ENCODE peak calls at places on chromosome 7, in nine cellular contexts. L is mucosa of descending colon, J is adrenal gland, O is stomach, C is SJSA1, F is colonic mucosa, E is small intestine, S is fibroblast of villous mesenchyme, I is skeletal muscle cell. X is an unnamed sample.

GRCh38 chr7:101120315-101120714 is 6.6 kb upstream of the SERPINE1 start:
- DNase-seq in L (no peak), J (no peak), O (no peak), C (no peak), F (no peak), E (no peak), S (no peak), I (no peak), X (no peak)

GRCh38 chr7:127629268-127629854 is 11.4 kb upstream of the PAX4 start:
- DNase-seq in L (peak), J (no peak), O (peak), C (no peak), F (peak), E (peak), S (no peak), I (no peak), X (no peak)

GRCh38 chr7:130365511-130366441 is 14.5 kb upstream of the CPA1 start:
- DNase-seq in L (no peak), J (peak), O (peak), C (peak), F (no peak), E (peak), S (peak), I (peak), X (peak)

GRCh38 chr7:99729501-99730261 is 5.3 kb downstream of the CYP3A7 start:
- DNase-seq in L (no peak), J (no peak), O (no peak), C (no peak), F (no peak), E (peak), S (peak), I (peak), X (no peak)

GRCh38 chr7:154929006-154929726 is 73.8 kb downstream of the PAXIP1 start:
- DNase-seq in L (no peak), J (peak), O (no peak), C (no peak), F (peak), E (peak), S (no peak), I (no peak), X (no peak)

GRCh38 chr7:151426486-151426905 is 13.4 kb downstream of the CRYGN start:
- DNase-seq in L (peak), J (peak), O (peak), C (peak), F (peak), E (no peak), S (peak), I (peak), X (no peak)

GRCh38 chr7:70698219-70698832 is 433.6 kb upstream of the GALNT17 start:
- DNase-seq in L (peak), J (peak), O (no peak), C (no peak), F (peak), E (peak), S (peak), I (no peak), X (no peak)

GRCh38 chr7:97001656-97002554 is 3.4 kb upstream of the DLX6 start:
- DNase-seq in L (no peak), J (no peak), O (no peak), C (no peak), F (no peak), E (no peak), S (no peak), I (no peak), X (no peak)

GRCh38 chr7:107782374-107782773 is 20.6 kb downstream of the SLC26A3 start:
- DNase-seq in L (no peak), J (no peak), O (peak), C (no peak), F (no peak), E (no peak), S (no peak), I (no peak), X (no peak)

GRCh38 chr7:34080513-34080912 is 175.2 kb downstream of the BMPER start:
- DNase-seq in L (no peak), J (no peak), O (no peak), C (no peak), F (no peak), E (no peak), S (peak), I (no peak), X (no peak)

GRCh38 chr7:16634292-16634738 is 11.2 kb downstream of the ANKMY2 start:
- DNase-seq in L (peak), J (no peak), O (no peak), C (no peak), F (peak), E (peak), S (peak), I (no peak), X (no peak)

GRCh38 chr7:95865716-95866371 is 93.5 kb downstream of the DYNC1I1 start:
- DNase-seq in L (no peak), J (no peak), O (no peak), C (no peak), F (no peak), E (no peak), S (peak), I (no peak), X (no peak)

GRCh38 chr7:127822822-127823508 is 171.0 kb downstream of the SND1 start:
- DNase-seq in L (no peak), J (no peak), O (no peak), C (no peak), F (no peak), E (no peak), S (no peak), I (no peak), X (no peak)

GRCh38 chr7:105502173-105502572 is 19.9 kb downstream of the PUS7 start:
- DNase-seq in L (no peak), J (no peak), O (no peak), C (no peak), F (no peak), E (no peak), S (no peak), I (no peak), X (no peak)

GRCh38 chr7:69699949-69700715 is 101.9 kb downstream of the AUTS2 start:
- DNase-seq in L (no peak), J (no peak), O (no peak), C (no peak), F (no peak), E (no peak), S (no peak), I (no peak), X (no peak)

GRCh38 chr7:55590517-55591281 is 18.4 kb upstream of the VOPP1 start:
- DNase-seq in L (no peak), J (no peak), O (no peak), C (no peak), F (no peak), E (no peak), S (no peak), I (no peak), X (no peak)

GRCh38 chr7:157702311-157703023 is 365.7 kb downstream of the DNAJB6 start:
- DNase-seq in L (no peak), J (no peak), O (peak), C (no peak), F (no peak), E (no peak), S (no peak), I (no peak), X (no peak)

GRCh38 chr7:137847418-137848050 is 760 bp upstream of the DGKI start:
- DNase-seq in L (no peak), J (no peak), O (no peak), C (no peak), F (no peak), E (no peak), S (peak), I (no peak), X (no peak)

GRCh38 chr7:122616951-122617350 is 82.0 kb downstream of the RNF133 start:
- DNase-seq in L (no peak), J (no peak), O (no peak), C (no peak), F (no peak), E (no peak), S (peak), I (no peak), X (no peak)

GRCh38 chr7:79084423-79084822 is 369.0 kb downstream of the MAGI2 start:
- DNase-seq in L (no peak), J (no peak), O (no peak), C (no peak), F (no peak), E (no peak), S (no peak), I (no peak), X (no peak)

GRCh38 chr7:155357573-155358041 is 59.9 kb downstream of the INSIG1 start:
- DNase-seq in L (no peak), J (no peak), O (no peak), C (no peak), F (no peak), E (no peak), S (no peak), I (no peak), X (no peak)

GRCh38 chr7:157568071-157568784 is 231.4 kb downstream of the DNAJB6 start:
- DNase-seq in L (no peak), J (no peak), O (no peak), C (no peak), F (no peak), E (no peak), S (no peak), I (no peak), X (no peak)

GRCh38 chr7:138195207-138195606 is 118.9 kb downstream of the AKR1D1 start:
- DNase-seq in L (no peak), J (no peak), O (peak), C (no peak), F (no peak), E (peak), S (peak), I (no peak), X (no peak)

GRCh38 chr7:129606801-129607200 is 4.7 kb upstream of the NRF1 start:
- DNase-seq in L (no peak), J (no peak), O (no peak), C (no peak), F (no peak), E (no peak), S (no peak), I (no peak), X (no peak)

GRCh38 chr7:27128034-27128433 is 2.5 kb downstream of the HOXA4 start:
- DNase-seq in L (peak), J (no peak), O (no peak), C (no peak), F (peak), E (no peak), S (no peak), I (no peak), X (no peak)

GRCh38 chr7:42226354-42226941 is 10.6 kb downstream of the GLI3 start:
- DNase-seq in L (no peak), J (no peak), O (no peak), C (no peak), F (no peak), E (no peak), S (peak), I (no peak), X (no peak)

GRCh38 chr7:64515781-64516180 is 47.1 kb downstream of the ZNF680 start:
- DNase-seq in L (no peak), J (no peak), O (no peak), C (no peak), F (no peak), E (no peak), S (no peak), I (no peak), X (no peak)

GRCh38 chr7:69256634-69257081 is 341.6 kb upstream of the AUTS2 start:
- DNase-seq in L (peak), J (peak), O (peak), C (no peak), F (no peak), E (no peak), S (no peak), I (no peak), X (no peak)

GRCh38 chr7:23971031-23971430 is 261.0 kb downstream of the STK31 start:
- DNase-seq in L (no peak), J (no peak), O (no peak), C (no peak), F (no peak), E (no peak), S (no peak), I (no peak), X (no peak)

GRCh38 chr7:132168239-132168638 is 408.0 kb downstream of the PLXNA4 start:
- DNase-seq in L (no peak), J (no peak), O (no peak), C (no peak), F (no peak), E (no peak), S (no peak), I (no peak), X (no peak)

GRCh38 chr7:69749358-69749757 is 151.1 kb downstream of the AUTS2 start:
- DNase-seq in L (no peak), J (no peak), O (no peak), C (no peak), F (no peak), E (no peak), S (no peak), I (no peak), X (no peak)

GRCh38 chr7:50088463-50089129 is 4.5 kb downstream of the ZPBP start:
- DNase-seq in L (no peak), J (no peak), O (no peak), C (no peak), F (no peak), E (no peak), S (no peak), I (no peak), X (no peak)

DNA sequence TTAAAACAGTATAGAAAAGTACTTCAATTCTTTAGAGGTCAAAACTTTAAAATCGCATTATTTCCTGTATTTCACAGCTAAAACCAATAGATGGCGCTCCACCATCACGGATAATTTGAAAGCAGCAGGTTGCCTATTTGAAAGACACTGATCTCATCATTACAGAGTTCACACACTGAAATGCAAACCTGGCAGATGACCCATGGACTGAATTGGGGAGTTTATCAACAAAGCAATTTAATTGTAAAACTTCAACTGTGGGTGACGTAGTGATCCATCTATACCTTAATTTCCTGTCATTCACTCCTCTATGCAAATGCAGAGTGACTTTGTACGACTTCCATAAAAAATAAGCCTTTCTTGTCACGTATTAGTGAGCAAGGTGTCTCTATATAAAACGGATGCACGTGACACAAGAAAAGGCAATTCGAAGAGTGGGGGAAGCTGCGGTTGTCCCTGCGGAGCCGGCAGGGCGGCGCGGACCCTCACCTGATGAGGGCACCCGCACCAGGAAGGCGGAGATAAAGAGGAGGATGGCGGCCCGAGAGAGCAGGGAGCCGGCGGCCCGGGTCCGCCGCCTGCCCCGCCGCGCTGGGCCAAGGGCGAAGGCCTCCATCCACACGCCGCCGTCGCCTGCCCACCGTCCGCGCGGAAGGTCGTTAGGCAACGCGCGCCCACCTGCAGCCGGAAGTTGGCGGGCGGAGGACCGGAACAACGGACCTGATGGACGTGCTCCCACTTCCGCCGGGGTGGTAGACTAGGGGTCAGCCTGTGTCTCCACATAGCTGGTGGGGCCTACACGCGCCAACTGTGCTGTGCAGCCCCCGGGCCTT is at the start of gene ZPBP:
- DNase-seq in L (peak), J (peak), O (no peak), C (peak), F (peak), E (peak), S (peak), I (no peak), X (peak)
- H3K4me3 ChIP-seq in L (no peak), J (no peak), O (peak), C (no peak), F (peak), E (peak), S (no peak), I (peak), X (peak)

GRCh38 chr7:111137296-111138195 is 46.6 kb downstream of the LRRN3 start:
- DNase-seq in L (peak), J (peak), O (no peak), C (no peak), F (no peak), E (no peak), S (peak), I (no peak), X (no peak)
- H3K4me3 ChIP-seq in L (no peak), J (no peak), O (no peak), C (no peak), F (no peak), E (no peak), S (no peak), I (no peak), X (no peak)

GRCh38 chr7:158973941-158974785 is 117.8 kb downstream of the DYNC2I1 start:
- DNase-seq in L (no peak), J (no peak), O (no peak), C (no peak), F (no peak), E (no peak), S (no peak), I (no peak), X (no peak)

GRCh38 chr7:158976468-158976848 is 120.1 kb downstream of the DYNC2I1 start:
- DNase-seq in L (no peak), J (no peak), O (no peak), C (no peak), F (no peak), E (no peak), S (no peak), I (no peak), X (peak)

GRCh38 chr7:158976849-158977593 is 120.7 kb downstream of the DYNC2I1 start:
- DNase-seq in L (peak), J (peak), O (peak), C (peak), F (peak), E (peak), S (peak), I (peak), X (peak)

GRCh38 chr7:158973440-158973839 is 117.1 kb downstream of the DYNC2I1 start:
- DNase-seq in L (no peak), J (peak), O (peak), C (no peak), F (no peak), E (no peak), S (peak), I (no peak), X (no peak)

DNA sequence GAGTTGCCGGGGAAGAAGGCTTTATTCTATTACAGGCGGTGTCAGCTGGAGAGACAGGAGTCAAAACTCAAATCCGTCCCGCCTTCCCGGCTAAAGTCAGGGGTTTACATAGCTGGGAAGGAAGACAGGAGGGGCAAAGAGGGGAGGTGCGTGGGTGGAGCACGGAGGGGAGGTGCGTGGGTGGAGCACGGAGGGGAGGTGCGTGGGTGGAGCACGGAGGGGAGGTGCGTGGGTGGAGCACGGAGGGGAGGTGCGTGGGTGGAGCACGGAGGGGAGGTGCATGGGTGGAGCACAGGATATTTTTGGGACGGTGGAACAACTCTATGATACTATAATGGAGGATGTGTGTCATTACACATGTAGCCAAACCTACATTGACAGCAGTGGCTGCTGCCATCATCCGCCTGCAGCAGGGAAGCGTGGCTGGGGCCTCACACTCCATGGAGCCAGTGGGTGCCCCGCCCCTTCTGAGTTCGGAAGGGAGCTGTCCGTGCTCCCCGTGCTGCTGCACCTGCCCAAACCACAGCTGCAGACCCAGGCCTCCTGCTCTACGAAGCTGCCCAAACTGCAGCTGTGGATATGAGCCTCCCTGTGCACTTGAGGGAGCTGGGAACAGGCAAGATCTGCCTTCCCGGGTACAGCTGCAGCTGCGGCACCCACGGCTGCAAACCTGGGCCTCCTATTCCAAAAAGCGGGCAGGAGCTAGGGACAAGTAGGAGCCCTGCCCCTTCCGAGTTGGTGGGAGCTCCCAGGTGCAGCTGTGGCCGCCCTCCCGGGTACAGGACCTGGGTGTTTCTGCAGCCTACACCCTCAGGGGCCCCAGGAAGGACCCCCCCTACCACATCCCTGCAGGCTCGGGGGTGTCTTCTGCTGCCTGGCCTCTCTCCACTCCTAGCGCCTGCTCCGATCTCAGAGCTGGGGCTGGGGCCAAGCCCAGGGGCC is 119.4 kb downstream of the DYNC2I1 start:
- DNase-seq in L (peak), J (no peak), O (no peak), C (no peak), F (no peak), E (peak), S (no peak), I (peak), X (no peak)
- H3K4me3 ChIP-seq in L (no peak), J (no peak), O (no peak), C (no peak), F (no peak), E (no peak), S (no peak), I (no peak), X (no peak)

GRCh38 chr7:5599543-5600200 is 176.0 kb upstream of the TNRC18 start:
- DNase-seq in L (no peak), J (no peak), O (no peak), C (no peak), F (no peak), E (no peak), S (no peak), I (no peak), X (no peak)
- H3K4me3 ChIP-seq in L (no peak), J (no peak), O (no peak), C (no peak), F (no peak), E (no peak), S (peak), I (no peak), X (no peak)

GRCh38 chr7:73622527-73622908 is 1.8 kb downstream of the MLXIPL start:
- DNase-seq in L (no peak), J (no peak), O (no peak), C (no peak), F (no peak), E (no peak), S (no peak), I (no peak), X (no peak)
- H3K4me3 ChIP-seq in L (no peak), J (no peak), O (peak), C (no peak), F (no peak), E (peak), S (no peak), I (no peak), X (no peak)

DNA sequence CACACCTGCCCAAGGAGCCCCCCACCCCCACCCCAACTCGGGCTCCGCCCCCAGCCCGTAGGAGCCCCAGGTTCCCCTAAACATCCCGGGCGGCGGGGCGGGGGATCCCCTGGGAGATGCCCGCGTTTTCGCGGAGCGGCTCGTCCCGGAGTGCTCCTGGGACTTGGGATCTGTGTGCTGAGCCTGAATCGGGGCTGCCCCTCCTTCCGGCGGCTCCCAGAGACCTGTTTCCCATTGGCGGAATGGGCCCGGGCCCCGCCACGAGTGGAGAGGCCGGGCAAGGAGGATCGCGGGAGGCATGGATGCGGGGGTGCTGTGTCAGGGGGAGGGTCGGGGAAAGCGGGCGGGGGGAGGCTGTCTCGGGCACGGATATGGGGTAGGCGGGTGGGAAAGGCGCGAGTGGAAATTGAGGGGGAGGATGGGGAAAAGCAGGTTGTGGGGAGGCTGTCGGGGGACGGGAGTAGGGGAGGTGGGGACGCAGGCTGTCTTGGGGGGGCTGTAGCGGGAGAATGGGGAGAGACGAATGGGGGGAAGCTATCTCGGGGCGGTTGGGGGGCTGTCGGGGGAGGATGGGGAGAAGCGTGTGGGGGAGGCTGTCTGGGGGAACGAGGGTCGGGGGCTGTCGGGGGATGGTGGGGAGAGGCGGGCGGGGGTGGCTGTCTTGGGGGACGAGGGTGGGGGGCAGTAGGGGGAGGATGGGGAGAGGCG is 572 bp upstream of the BHLHA15 start:
- DNase-seq in L (no peak), J (no peak), O (no peak), C (no peak), F (no peak), E (peak), S (peak), I (no peak), X (no peak)
- H3K4me3 ChIP-seq in L (no peak), J (no peak), O (peak), C (no peak), F (peak), E (peak), S (peak), I (peak), X (peak)

X was measured in GM12864.